ENCODE peak calls at places on chromosome 9, in eight cellular contexts. J, T, C, K, R, B, Y and L are unnamed samples.

GRCh38 chr9:9893837-9894236 is 719.0 kb downstream of the PTPRD start:
- DNase-seq in J (no peak), T (peak; percentile 2), C (no peak), K (no peak), R (no peak), B (no peak), Y (no peak), L (no peak)

GRCh38 chr9:1832960-1833359 is 182.2 kb upstream of the SMARCA2 start:
- DNase-seq in J (no peak), T (no peak), C (no peak), K (no peak), R (no peak), B (no peak), Y (no peak), L (no peak)

GRCh38 chr9:34154052-34154451 is 24.8 kb upstream of the UBAP1 start:
- DNase-seq in J (no peak), T (no peak), C (no peak), K (no peak), R (no peak), B (no peak), Y (no peak), L (no peak)

GRCh38 chr9:95793924-95794828 is 81.3 kb upstream of the ERCC6L2 start:
- DNase-seq in J (no peak), T (no peak), C (no peak), K (no peak), R (no peak), B (no peak), Y (no peak), L (no peak)

GRCh38 chr9:34102796-34103195 is 23.7 kb downstream of the DCAF12 start:
- DNase-seq in J (no peak), T (no peak), C (no peak), K (no peak), R (no peak), B (peak; percentile 11), Y (no peak), L (peak; percentile 25)

GRCh38 chr9:71121275-71122168 is at the start of gene TRPM3:
- DNase-seq in J (no peak), T (no peak), C (no peak), K (peak; percentile 41), R (no peak), B (no peak), Y (no peak), L (peak; percentile 51)

GRCh38 chr9:133518193-133518592 is 6.6 kb downstream of the MYMK start:
- DNase-seq in J (no peak), T (no peak), C (no peak), K (no peak), R (no peak), B (no peak), Y (no peak), L (no peak)

GRCh38 chr9:28539432-28539831 is 966.2 kb upstream of the C9orf72 start:
- DNase-seq in J (no peak), T (peak; percentile 26), C (no peak), K (no peak), R (no peak), B (no peak), Y (no peak), L (no peak)

GRCh38 chr9:70609542-70610286 is 195.3 kb upstream of the KLF9 start:
- DNase-seq in J (no peak), T (no peak), C (no peak), K (no peak), R (no peak), B (no peak), Y (peak; percentile 83), L (no peak)

GRCh38 chr9:134944916-134945315 is 27.2 kb upstream of the FCN1 start:
- DNase-seq in J (no peak), T (no peak), C (no peak), K (no peak), R (no peak), B (peak; percentile 29), Y (no peak), L (no peak)